ENCODE peak calls at places on chromosomes 4 and X, in eight cellular contexts. E, L, W, Z, J, V, P and U are unnamed samples.

GRCh38 chr4:61202638-61203495 is 2.7 kb downstream of the ADGRL3 start:
- DNase-seq in W (peak), V (no peak), J (no peak), E (peak), L (no peak), Z (peak), P (no peak), U (peak)

GRCh38 chr4:78591404-78591803 is 39.8 kb downstream of the ANXA3 start:
- DNase-seq in P (no peak), V (no peak), J (no peak), W (no peak), L (no peak), Z (no peak), E (no peak), U (no peak)

GRCh38 chr4:122117743-122118142 is 34.4 kb upstream of the BLTP1 start:
- DNase-seq in E (no peak), Z (no peak), P (no peak), L (no peak), V (no peak), J (peak), W (no peak), U (peak)

GRCh38 chr4:40990202-40990898 is 224.0 kb downstream of the APBB2 start:
- DNase-seq in E (peak), Z (peak), L (peak), J (peak), W (no peak), V (no peak), P (peak), U (peak)

GRCh38 chrX:129115104-129115503 is 408.2 kb downstream of the SMARCA1 start:
- DNase-seq in L (no peak), W (peak), E (peak), V (no peak), Z (peak), J (peak), P (no peak), U (peak)

GRCh38 chr4:22071749-22072148 is 123.2 kb upstream of the KCNIP4 start:
- DNase-seq in W (no peak), V (no peak), P (no peak), Z (peak), J (no peak), E (peak), L (no peak), U (peak)

GRCh38 chr4:146389561-146389960 is 132.2 kb downstream of the SLC10A7 start:
- DNase-seq in J (no peak), L (peak), E (no peak), Z (no peak), P (no peak), V (no peak), W (no peak), U (no peak)

GRCh38 chr4:122865421-122865820 is 38.8 kb downstream of the FGF2 start:
- DNase-seq in W (no peak), Z (no peak), V (no peak), P (no peak), E (no peak), J (peak), L (no peak), U (peak)

GRCh38 chrX:152259150-152259549 is 120.8 kb upstream of the MAGEA10 start:
- DNase-seq in V (peak), P (no peak), Z (no peak), J (no peak), L (no peak), E (no peak), W (no peak), U (no peak)

GRCh38 chrX:24485323-24485722 is 20.2 kb downstream of the PDK3 start:
- DNase-seq in L (no peak), W (no peak), P (no peak), Z (no peak), E (no peak), V (no peak), J (no peak), U (no peak)

GRCh38 chrX:145190801-145191389 is 56.4 kb upstream of the SPANXN1 start:
- DNase-seq in Z (peak), P (no peak), J (no peak), V (no peak), E (peak), W (no peak), L (no peak), U (peak)

GRCh38 chrX:100687546-100687945 is 43.5 kb downstream of the SRPX2 start:
- DNase-seq in J (no peak), W (no peak), Z (no peak), P (no peak), E (no peak), V (no peak), L (no peak), U (no peak)

GRCh38 chr4:25889626-25890025 is 24.4 kb upstream of the SMIM20 start:
- DNase-seq in W (no peak), J (no peak), Z (no peak), L (no peak), P (no peak), V (no peak), E (no peak), U (no peak)

GRCh38 chr4:67437974-67438713 is 107.2 kb downstream of the CENPC start:
- DNase-seq in W (no peak), J (peak), V (no peak), P (no peak), E (peak), Z (peak), L (peak), U (peak)

GRCh38 chr4:115249808-115250207 is 136.4 kb upstream of the NDST4 start:
- DNase-seq in P (no peak), W (no peak), E (no peak), Z (peak), V (no peak), J (no peak), L (no peak), U (peak)

GRCh38 chr4:85747871-85748491 is 273.0 kb downstream of the ARHGAP24 start:
- DNase-seq in L (no peak), W (peak), V (peak), P (peak), Z (peak), J (peak), E (peak), U (peak)

GRCh38 chr4:47383829-47384427 is 79.6 kb downstream of the COMMD8 start:
- DNase-seq in L (no peak), P (peak), V (no peak), W (no peak), J (peak), E (no peak), Z (peak), U (peak)

GRCh38 chr4:57020467-57021101 is 41.9 kb downstream of the POLR2B start:
- DNase-seq in Z (peak), E (peak), W (no peak), V (no peak), P (peak), L (peak), J (peak), U (peak)

GRCh38 chrX:77346859-77347258 is 100.3 kb upstream of the FGF16 start:
- DNase-seq in L (no peak), Z (no peak), J (no peak), W (no peak), V (no peak), E (no peak), P (no peak), U (no peak)

GRCh38 chrX:2650865-2651264 is 40.2 kb upstream of the CD99 start:
- DNase-seq in V (no peak), P (no peak), W (no peak), Z (peak), J (peak), L (no peak), E (peak), U (no peak)

GRCh38 chrX:2656243-2656836 is 34.8 kb upstream of the CD99 start:
- DNase-seq in E (no peak), W (no peak), L (no peak), J (no peak), P (no peak), Z (no peak), V (no peak), U (no peak)

GRCh38 chrX:2654436-2655340 is 36.4 kb upstream of the CD99 start:
- DNase-seq in V (no peak), L (no peak), J (no peak), E (no peak), Z (no peak), P (no peak), W (no peak), U (no peak)

GRCh38 chrX:2650037-2650436 is 41.1 kb upstream of the CD99 start:
- DNase-seq in E (no peak), P (no peak), W (no peak), L (no peak), J (no peak), V (no peak), Z (no peak), U (no peak)

DNA sequence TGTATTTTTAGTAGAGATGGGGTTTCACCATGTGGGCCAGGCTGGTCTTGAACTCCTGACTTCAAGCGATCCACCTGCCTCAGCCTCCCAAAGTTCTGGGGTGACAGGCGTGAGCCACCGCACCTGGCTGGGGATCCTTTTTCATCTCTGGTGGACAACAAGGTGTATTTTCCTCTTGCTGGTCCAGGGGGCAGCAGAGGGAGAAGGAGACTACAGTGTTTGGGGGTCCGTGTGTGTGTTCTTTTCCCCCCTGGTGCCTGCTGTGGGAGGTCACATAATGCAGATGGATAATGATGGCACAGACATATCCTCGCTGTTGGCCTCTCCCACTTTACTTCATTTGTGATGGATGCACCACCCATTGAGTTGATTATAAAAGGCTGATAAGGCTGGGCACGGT is 39.0 kb upstream of the CD99 start:
- DNase-seq in V (no peak), E (no peak), L (no peak), P (no peak), Z (no peak), J (no peak), W (no peak), U (no peak)
- TF ChIP-seq CTCF in V (no peak), E (peak), L (peak), P (no peak), Z (peak), J (peak), W (no peak), U (peak)

DNA sequence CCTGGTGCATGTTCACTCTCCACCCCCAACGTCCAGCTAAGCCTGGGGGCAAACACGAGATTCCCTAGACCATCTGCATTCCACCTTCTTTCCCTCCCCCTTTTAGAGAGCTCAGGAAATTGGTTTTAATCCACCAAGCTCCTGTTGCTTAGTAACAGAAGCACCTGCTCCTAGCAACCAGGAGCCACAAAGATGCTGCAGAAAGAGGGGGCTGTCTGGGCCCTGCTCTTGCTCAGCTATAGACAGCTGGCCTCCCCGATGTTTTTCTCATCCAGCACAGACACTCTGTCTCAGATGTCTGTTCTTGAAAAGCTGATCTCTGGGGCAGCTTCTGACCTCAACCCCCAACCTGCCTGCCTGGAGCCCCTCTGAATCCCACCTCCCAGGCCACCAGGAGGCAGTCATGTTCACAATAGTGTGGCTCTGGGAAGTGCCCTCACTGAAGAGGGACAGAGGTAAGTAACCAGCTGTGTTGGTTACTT is 71.5 kb downstream of the SLC16A2 start:
- DNase-seq in J (no peak), L (no peak), Z (no peak), E (no peak), W (no peak), P (no peak), V (no peak), U (peak)
- TF ChIP-seq CTCF in J (peak), L (no peak), Z (peak), E (peak), W (no peak), P (no peak), V (no peak), U (no peak)

GRCh38 chrX:65841263-65841662 is 173.8 kb downstream of the MSN start:
- DNase-seq in P (no peak), L (no peak), E (no peak), W (no peak), J (no peak), Z (no peak), V (no peak), U (no peak)
- TF ChIP-seq CTCF in P (no peak), L (no peak), E (no peak), W (no peak), J (no peak), Z (no peak), V (no peak), U (no peak)

GRCh38 chr4:151744614-151745013 is 16.2 kb downstream of the GATB start:
- DNase-seq in E (peak), L (peak), Z (peak), P (peak), V (no peak), J (peak), W (no peak), U (peak)
- TF ChIP-seq CTCF in E (no peak), L (no peak), Z (no peak), P (no peak), V (no peak), J (no peak), W (no peak), U (no peak)

DNA sequence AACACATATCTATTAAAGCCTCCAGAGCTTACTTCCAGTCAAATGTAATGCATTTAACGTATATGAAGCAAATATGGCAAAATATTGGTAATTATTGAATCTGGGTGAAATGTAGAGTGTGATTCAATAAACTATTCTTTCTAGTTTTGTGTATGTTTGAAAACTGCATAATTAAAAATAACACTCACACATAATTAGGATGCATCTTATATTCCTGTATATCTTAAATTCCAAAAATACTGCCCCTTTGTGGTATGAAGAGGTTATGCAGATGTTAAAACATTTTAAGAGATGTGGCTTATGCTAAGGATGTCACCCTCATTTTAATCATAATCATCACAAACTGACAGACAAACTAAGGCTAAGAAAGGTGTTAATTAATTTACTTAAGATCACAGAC is 182.9 kb downstream of the COX18 start:
- DNase-seq in V (no peak), L (no peak), P (no peak), Z (peak), W (no peak), E (no peak), J (no peak), U (peak)
- TF ChIP-seq CTCF in V (no peak), L (peak), P (peak), Z (peak), W (peak), E (peak), J (peak), U (peak)

GRCh38 chr4:151325320-151326246 is at the start of gene SH3D19:
- DNase-seq in Z (peak), L (peak), P (no peak), E (peak), J (peak), V (peak), W (peak), U (peak)
- TF ChIP-seq CTCF in Z (no peak), L (no peak), P (no peak), E (no peak), J (no peak), V (no peak), W (no peak), U (no peak)

GRCh38 chr4:185224597-185224996 is 15.2 kb downstream of the SNX25 start:
- DNase-seq in J (no peak), Z (no peak), L (no peak), P (no peak), E (no peak), V (no peak), W (no peak), U (no peak)
- TF ChIP-seq CTCF in J (no peak), Z (no peak), L (no peak), P (no peak), E (peak), V (no peak), W (no peak), U (no peak)

GRCh38 chr4:183353557-183353956 is 31.3 kb upstream of the CLDN24 start:
- DNase-seq in E (no peak), V (no peak), Z (no peak), L (no peak), P (no peak), J (no peak), W (no peak), U (no peak)
- TF ChIP-seq CTCF in E (peak), V (no peak), Z (no peak), L (no peak), P (no peak), J (no peak), W (no peak), U (no peak)